ENCODE peak calls at places on chromosomes 11 and 22, in six cellular contexts. V is neural crest cell, T is Daoy, D is HuH-7, L is anterior cingulate cortex, Y is left colon. C is an unnamed sample.
A peak's percentile ranks its signal among the peaks of the same experiment; 100 is the strongest.

GRCh38 chr22:29705651-29706050 is 14.2 kb upstream of the CABP7 start:
- DNase-seq in V (no peak), T (no peak), D (no peak), L (no peak), Y (no peak), C (no peak)

GRCh38 chr11:8100605-8101004 is 19.6 kb downstream of the TUB start:
- DNase-seq in V (no peak), T (no peak), D (no peak), L (no peak), Y (no peak), C (no peak)

GRCh38 chr11:130721736-130722135 is 194.5 kb downstream of the SNX19 start:
- DNase-seq in V (no peak), T (peak; percentile 65), D (no peak), L (no peak), Y (no peak), C (no peak)

GRCh38 chr11:111946499-111946898 is 9.4 kb downstream of the DIXDC1 start:
- DNase-seq in V (no peak), T (no peak), D (no peak), L (no peak), Y (no peak), C (no peak)

GRCh38 chr11:46291441-46292143 is 14.1 kb downstream of the CREB3L1 start:
- DNase-seq in V (no peak), T (peak; percentile 50), D (no peak), L (no peak), Y (no peak), C (no peak)

GRCh38 chr11:75858613-75859012 is 43.6 kb downstream of the UVRAG start:
- DNase-seq in V (no peak), T (no peak), D (no peak), L (no peak), Y (no peak), C (no peak)

GRCh38 chr22:30863161-30863833 is 105.3 kb downstream of the MORC2 start:
- DNase-seq in V (peak; percentile 0), T (no peak), D (peak; percentile 91), L (peak; percentile 58), Y (no peak), C (peak; percentile 16)

GRCh38 chr22:45977003-45977395 is at the start of gene WNT7B:
- DNase-seq in V (no peak), T (peak; percentile 71), D (no peak), L (no peak), Y (no peak), C (peak; percentile 42)

GRCh38 chr11:1830500-1831223 is 4.1 kb upstream of the SYT8 start:
- DNase-seq in V (no peak), T (no peak), D (peak; percentile 98), L (no peak), Y (peak; percentile 85), C (peak; percentile 97)

GRCh38 chr11:73271936-73272679 is at the start of gene P2RY6:
- DNase-seq in V (no peak), T (peak; percentile 81), D (peak; percentile 47), L (no peak), Y (no peak), C (peak; percentile 88)

GRCh38 chr11:75077316-75077715 is 19.4 kb downstream of the OR2AT4 start:
- DNase-seq in V (no peak), T (peak; percentile 73), D (no peak), L (no peak), Y (no peak), C (no peak)

GRCh38 chr11:23310276-23310675 is 450.0 kb upstream of the CCDC179 start:
- DNase-seq in V (no peak), T (no peak), D (no peak), L (no peak), Y (no peak), C (no peak)

GRCh38 chr11:45501277-45501979 is 164.0 kb downstream of the CHST1 start:
- DNase-seq in V (peak; percentile 21), T (no peak), D (no peak), L (no peak), Y (no peak), C (no peak)

GRCh38 chr22:42360348-42360747 is 71.9 kb downstream of the NFAM1 start:
- DNase-seq in V (no peak), T (no peak), D (no peak), L (no peak), Y (no peak), C (no peak)

GRCh38 chr11:30000986-30001385 is 15.8 kb downstream of the KCNA4 start:
- DNase-seq in V (no peak), T (no peak), D (no peak), L (no peak), Y (no peak), C (no peak)

GRCh38 chr22:49564054-49564453 is 263.6 kb downstream of the BRD1 start:
- DNase-seq in V (no peak), T (no peak), D (no peak), L (no peak), Y (no peak), C (peak; percentile 3)

GRCh38 chr11:128726464-128727139 is 32.7 kb downstream of the FLI1 start:
- DNase-seq in V (no peak), T (no peak), D (no peak), L (no peak), Y (no peak), C (no peak)

GRCh38 chr11:70916321-70916720 is 336.1 kb downstream of the SHANK2 start:
- DNase-seq in V (no peak), T (no peak), D (no peak), L (no peak), Y (no peak), C (no peak)

GRCh38 chr11:10990160-10990559 is 132.3 kb upstream of the ZBED5 start:
- DNase-seq in V (no peak), T (no peak), D (no peak), L (no peak), Y (no peak), C (no peak)

GRCh38 chr22:33300165-33300564 is 242.0 kb upstream of the SYN3 start:
- DNase-seq in V (no peak), T (no peak), D (no peak), L (no peak), Y (no peak), C (no peak)

GRCh38 chr22:18070556-18071306 is 7.1 kb upstream of the PEX26 start:
- DNase-seq in V (no peak), T (no peak), D (no peak), L (no peak), Y (peak; percentile 54), C (no peak)

GRCh38 chr11:47991266-47991830 is 11.0 kb downstream of the PTPRJ start:
- DNase-seq in V (no peak), T (peak; percentile 73), D (no peak), L (no peak), Y (peak; percentile 52), C (no peak)

GRCh38 chr11:72040497-72041363 is 39.6 kb downstream of the NUMA1 start:
- DNase-seq in V (peak; percentile 54), T (peak; percentile 87), D (no peak), L (peak; percentile 94), Y (peak; percentile 97), C (peak; percentile 56)